ENCODE peak calls at places on chromosome 11, in eight cellular contexts. B, V, J, L, S, D, A and Q are unnamed samples.

GRCh38 chr11:108961095-108961494 is 296.2 kb downstream of the DDX10 start:
- DNase-seq in L (no peak), A (no peak), B (no peak), D (no peak), J (no peak), V (no peak), S (no peak), Q (no peak)

GRCh38 chr11:122923302-122923701 is 40.7 kb downstream of the JHY start:
- DNase-seq in L (no peak), S (no peak), B (no peak), V (no peak), D (no peak), A (no peak), J (no peak), Q (no peak)

GRCh38 chr11:86374121-86374520 is 566 bp upstream of the CCDC81 start:
- DNase-seq in A (no peak), B (no peak), D (peak), S (no peak), V (no peak), L (no peak), J (no peak), Q (no peak)

GRCh38 chr11:34468209-34468841 is 29.6 kb downstream of the CAT start:
- DNase-seq in L (peak), B (no peak), S (no peak), A (no peak), V (peak), D (peak), J (peak), Q (no peak)

GRCh38 chr11:32451808-32452207 is 16.5 kb upstream of the WT1 start:
- DNase-seq in B (peak), V (peak), L (no peak), A (no peak), D (peak), J (no peak), S (no peak), Q (no peak)

GRCh38 chr11:48165426-48165825 is 51.2 kb upstream of the OR4B1 start:
- DNase-seq in D (no peak), A (no peak), S (no peak), L (no peak), B (no peak), J (no peak), V (no peak), Q (no peak)

GRCh38 chr11:69083531-69084247 is 35.0 kb downstream of the TPCN2 start:
- DNase-seq in S (no peak), B (no peak), V (no peak), D (no peak), A (peak), J (no peak), L (no peak), Q (no peak)

GRCh38 chr11:117143390-117143789 is 697 bp upstream of the PAFAH1B2 start:
- DNase-seq in V (peak), A (no peak), S (no peak), D (peak), J (no peak), B (peak), L (peak), Q (no peak)

GRCh38 chr11:24312464-24313238 is 184.2 kb upstream of the LUZP2 start:
- DNase-seq in J (no peak), L (no peak), S (no peak), B (no peak), D (peak), V (no peak), A (no peak), Q (no peak)

GRCh38 chr11:20355221-20356219 is 8.0 kb upstream of the HTATIP2 start:
- DNase-seq in J (peak), L (peak), B (no peak), S (no peak), D (peak), V (peak), A (peak), Q (no peak)

GRCh38 chr11:102661040-102661439 is 35.9 kb upstream of the MMP20 start:
- DNase-seq in B (no peak), S (no peak), V (no peak), L (no peak), A (no peak), J (no peak), D (no peak), Q (no peak)

GRCh38 chr11:95248666-95249467 is 17.9 kb upstream of the SESN3 start:
- DNase-seq in B (no peak), A (no peak), S (no peak), D (no peak), J (peak), V (no peak), L (no peak), Q (no peak)

GRCh38 chr11:61554172-61554988 is 26.5 kb downstream of the SYT7 start:
- DNase-seq in J (no peak), B (no peak), S (no peak), A (no peak), D (no peak), L (no peak), V (no peak), Q (no peak)

GRCh38 chr11:115153135-115153534 is 351.1 kb downstream of the CADM1 start:
- DNase-seq in B (no peak), S (no peak), A (no peak), J (no peak), L (no peak), D (no peak), V (no peak), Q (no peak)

GRCh38 chr11:132114185-132114584 is 743.8 kb downstream of the NTM start:
- DNase-seq in L (peak), S (peak), J (peak), V (peak), A (peak), D (peak), B (no peak), Q (no peak)
- TF ChIP-seq CTCF in L (peak), S (peak), J (peak), V (peak), A (peak), D (peak), B (peak), Q (peak)

GRCh38 chr11:134389464-134390180 is 22.4 kb downstream of the B3GAT1 start:
- DNase-seq in B (no peak), V (no peak), S (no peak), J (no peak), L (no peak), A (no peak), D (no peak), Q (no peak)
- TF ChIP-seq CTCF in B (no peak), V (no peak), S (no peak), J (no peak), L (no peak), A (no peak), D (no peak), Q (no peak)

GRCh38 chr11:71370020-71370747 is 78.0 kb downstream of the DHCR7 start:
- DNase-seq in A (no peak), V (no peak), D (no peak), S (no peak), L (no peak), B (no peak), J (no peak), Q (no peak)

GRCh38 chr11:71372693-71373657 is 75.2 kb downstream of the DHCR7 start:
- DNase-seq in D (peak), V (peak), B (no peak), L (no peak), A (no peak), S (no peak), J (no peak), Q (no peak)

GRCh38 chr11:71373791-71374454 is 74.3 kb downstream of the DHCR7 start:
- DNase-seq in V (no peak), L (no peak), D (no peak), A (no peak), B (no peak), J (no peak), S (no peak), Q (no peak)

GRCh38 chr11:71370895-71371673 is 77.1 kb downstream of the DHCR7 start:
- DNase-seq in A (no peak), V (no peak), D (no peak), S (no peak), J (peak), B (no peak), L (no peak), Q (no peak)

DNA sequence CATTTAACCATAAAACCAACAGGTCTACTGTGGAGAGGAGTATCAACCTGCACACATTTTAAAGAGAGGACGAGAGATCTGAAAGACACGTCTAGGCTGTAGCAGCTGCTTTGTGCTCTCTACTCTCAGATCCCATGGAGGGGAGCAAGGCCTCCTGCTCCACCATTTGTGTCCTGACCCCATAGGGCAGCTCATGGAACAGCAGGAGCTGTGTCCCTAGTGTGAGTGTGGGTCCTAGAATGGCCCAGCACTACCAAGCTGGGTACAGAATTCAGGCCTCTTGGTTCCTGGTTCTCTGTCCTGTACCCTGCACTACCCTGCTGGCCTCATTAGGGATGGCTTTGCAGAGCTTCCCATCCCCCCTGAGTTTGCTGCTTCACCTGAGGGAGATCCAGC is 76.5 kb downstream of the DHCR7 start:
- DNase-seq in A (no peak), V (no peak), B (no peak), S (no peak), D (no peak), J (no peak), L (no peak), Q (no peak)
- TF ChIP-seq CTCF in A (no peak), V (no peak), B (no peak), S (no peak), D (no peak), J (no peak), L (no peak), Q (no peak)

GRCh38 chr11:72821920-72822799 is 7.9 kb downstream of the ATG16L2 start:
- DNase-seq in L (peak), V (peak), J (peak), A (peak), S (peak), D (peak), B (peak), Q (peak)
- TF ChIP-seq CTCF in L (peak), V (no peak), J (peak), A (peak), S (peak), D (no peak), B (peak), Q (no peak)

DNA sequence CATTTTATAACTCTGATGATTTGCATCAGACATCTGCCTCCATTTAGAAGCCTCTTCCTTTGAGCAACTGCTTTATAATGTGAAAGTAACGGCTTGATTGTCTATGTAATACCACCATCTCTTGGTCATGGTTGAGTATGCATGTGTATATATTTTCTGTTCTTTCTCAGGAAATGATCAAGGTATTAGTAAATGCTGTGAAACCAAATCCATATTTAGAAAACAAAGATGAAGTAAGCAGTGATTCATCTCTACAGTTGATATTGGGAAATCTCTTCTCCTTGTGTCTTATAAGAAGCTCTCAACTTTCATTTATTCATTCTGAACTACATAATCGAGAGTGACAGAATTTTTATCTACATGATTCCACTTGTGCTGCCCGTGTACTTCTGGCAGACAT is 104.6 kb upstream of the ANO3 start:
- DNase-seq in S (no peak), B (no peak), D (peak), L (no peak), V (peak), J (no peak), A (no peak), Q (no peak)
- TF ChIP-seq CTCF in S (peak), B (peak), D (peak), L (peak), V (peak), J (peak), A (no peak), Q (peak)

GRCh38 chr11:125939081-125939521 is 6.7 kb upstream of the VSIG10L2 start:
- DNase-seq in A (no peak), B (no peak), S (no peak), D (no peak), V (peak), J (peak), L (no peak), Q (no peak)

GRCh38 chr11:125941241-125941605 is 4.6 kb upstream of the VSIG10L2 start:
- DNase-seq in L (no peak), D (no peak), V (no peak), B (no peak), A (no peak), J (no peak), S (no peak), Q (no peak)

GRCh38 chr11:125941606-125942275 is 4.1 kb upstream of the VSIG10L2 start:
- DNase-seq in A (peak), J (peak), D (peak), B (peak), L (peak), V (peak), S (peak), Q (peak)

GRCh38 chr11:125938418-125938817 is 7.4 kb upstream of the VSIG10L2 start:
- DNase-seq in J (peak), B (no peak), L (no peak), D (no peak), V (no peak), A (no peak), S (no peak), Q (no peak)

DNA sequence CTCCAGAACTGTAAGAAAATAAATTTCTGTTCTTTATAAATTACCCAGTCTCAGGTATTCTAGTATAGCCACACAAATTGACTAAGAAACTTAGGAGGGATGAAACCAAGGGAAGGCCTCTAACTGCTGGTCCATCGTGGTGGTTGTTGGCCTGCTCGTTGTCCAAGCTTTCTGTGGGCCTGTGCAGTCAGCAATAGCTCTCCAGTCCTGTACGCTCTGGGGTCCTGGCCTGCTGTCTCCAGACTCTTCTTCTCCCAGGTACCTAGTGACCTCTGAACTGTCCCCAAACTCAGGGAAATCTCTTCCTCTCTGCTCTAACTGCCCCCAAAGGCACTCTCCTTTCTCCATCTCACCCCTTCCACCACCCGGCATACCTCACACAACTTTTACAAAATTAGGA is 5.7 kb upstream of the VSIG10L2 start:
- DNase-seq in S (no peak), V (no peak), J (no peak), L (no peak), A (no peak), D (no peak), B (no peak), Q (no peak)
- TF ChIP-seq CTCF in S (no peak), V (no peak), J (no peak), L (no peak), A (no peak), D (no peak), B (no peak), Q (no peak)

DNA sequence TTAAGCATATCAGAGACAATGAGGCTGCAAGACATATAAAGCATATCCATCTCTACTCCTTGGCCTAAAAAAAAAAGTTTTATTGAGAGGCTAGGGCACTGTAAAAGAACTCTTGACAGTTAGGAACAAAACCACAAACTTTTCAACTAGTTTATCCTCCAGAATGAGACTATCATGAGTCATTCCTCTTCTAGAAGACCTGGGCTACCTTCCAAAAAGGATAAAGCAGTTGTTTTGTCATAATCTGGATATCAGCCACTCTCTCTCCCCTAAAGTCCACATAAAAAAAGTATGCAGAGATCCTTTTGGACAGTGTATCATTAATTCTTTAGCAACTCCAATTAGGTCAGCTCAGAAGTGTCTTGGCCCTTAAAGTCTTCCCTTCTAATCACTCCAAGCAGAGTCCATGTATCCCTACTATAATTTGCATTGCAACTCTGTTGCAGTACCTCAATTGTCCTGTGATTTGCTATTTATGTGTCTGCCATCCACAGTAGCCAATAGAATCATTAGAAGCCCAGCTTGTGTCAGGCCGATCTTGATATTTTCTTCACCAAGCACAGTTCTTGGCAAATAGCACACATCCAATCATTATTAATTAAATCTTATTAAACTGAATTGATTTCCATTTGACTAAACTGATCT is 10.4 kb downstream of the OR51T1 start:
- DNase-seq in A (no peak), B (no peak), S (no peak), L (no peak), D (peak), V (peak), J (no peak), Q (no peak)
- TF ChIP-seq CTCF in A (peak), B (no peak), S (peak), L (no peak), D (peak), V (peak), J (no peak), Q (no peak)

DNA sequence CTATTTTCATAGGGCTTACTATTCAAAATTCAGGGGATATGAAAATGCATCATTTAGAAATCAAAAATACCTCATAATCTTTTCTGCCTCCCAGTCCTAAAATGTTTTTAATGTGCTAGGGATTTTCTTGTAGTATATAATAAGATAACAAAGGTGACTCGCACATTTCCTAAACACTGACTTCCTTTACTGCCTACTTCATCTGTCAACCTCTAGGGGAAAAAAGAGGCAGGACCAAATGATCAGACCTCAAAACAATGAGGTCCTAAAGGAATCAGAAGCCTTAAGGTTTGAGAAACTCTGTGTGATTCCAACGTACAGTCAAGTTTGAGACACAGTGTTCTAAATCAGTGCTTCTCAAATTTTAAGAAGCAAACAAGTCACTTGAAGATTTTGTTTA is 56.1 kb upstream of the POU2AF2 start:
- DNase-seq in J (no peak), D (no peak), S (no peak), A (no peak), L (no peak), V (peak), B (no peak), Q (no peak)
- TF ChIP-seq CTCF in J (no peak), D (peak), S (no peak), A (no peak), L (no peak), V (peak), B (no peak), Q (no peak)

DNA sequence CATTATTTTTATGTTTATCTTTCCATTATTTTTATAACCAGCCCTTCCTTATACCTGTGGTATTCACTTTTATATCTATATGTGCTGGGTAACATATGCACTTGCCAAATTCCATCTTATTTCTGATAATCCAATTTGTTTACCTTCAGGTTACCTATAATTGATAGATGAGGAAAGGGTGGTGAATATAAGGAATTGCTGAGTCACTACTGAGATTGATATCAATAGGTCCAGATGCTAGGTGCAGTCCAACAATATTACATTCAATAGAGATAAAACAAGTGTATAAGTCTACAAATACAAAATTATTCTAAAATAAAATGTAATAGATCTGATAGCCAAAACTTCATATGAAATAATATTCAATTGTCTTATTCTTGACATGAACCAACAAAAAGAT is 759.0 kb upstream of the CCDC90B start:
- DNase-seq in D (no peak), J (no peak), S (no peak), V (no peak), A (no peak), L (no peak), B (no peak), Q (no peak)
- TF ChIP-seq CTCF in D (no peak), J (no peak), S (no peak), V (no peak), A (no peak), L (no peak), B (no peak), Q (no peak)